ENCODE peak calls at places on chromosomes 6 and 20, in six cellular contexts. V is HepG2, R is SK-N-SH, B is K562, C is HCT116, Q is H1. F is an unnamed sample.
A peak's percentile ranks its signal among the peaks of the same experiment; 100 is the strongest.

GRCh38 chr6:35634316-35634715 is 54.4 kb downstream of the FKBP5 start:
- DNase-seq in V (no peak), R (no peak), B (no peak), C (no peak), Q (no peak), F (no peak)

GRCh38 chr20:47620808-47621805 is 119.4 kb downstream of the NCOA3 start:
- DNase-seq in V (peak; percentile 66), R (peak; percentile 39), B (peak; percentile 42), C (peak; percentile 51), Q (no peak), F (peak; percentile 35)

GRCh38 chr6:167881327-167881726 is 54.6 kb downstream of the AFDN start:
- DNase-seq in V (no peak), R (no peak), B (no peak), C (no peak), Q (no peak), F (no peak)

GRCh38 chr6:102853249-102853955 is 1459.9 kb downstream of the GRIK2 start:
- DNase-seq in V (no peak), R (peak; percentile 38), B (no peak), C (no peak), Q (no peak), F (no peak)

GRCh38 chr20:40963505-40963845 is 65.1 kb upstream of the TOP1 start:
- DNase-seq in V (no peak), R (no peak), B (no peak), C (no peak), Q (no peak), F (no peak)

GRCh38 chr6:52104979-52105378 is 17.6 kb upstream of the PKHD1 start:
- DNase-seq in V (no peak), R (no peak), B (no peak), C (no peak), Q (no peak), F (no peak)

GRCh38 chr6:15977050-15977449 is 151.8 kb upstream of the MYLIP start:
- DNase-seq in V (peak; percentile 33), R (no peak), B (peak; percentile 38), C (no peak), Q (no peak), F (no peak)

GRCh38 chr6:35148167-35148741 is 7.1 kb upstream of the TCP11 start:
- DNase-seq in V (no peak), R (no peak), B (no peak), C (no peak), Q (peak; percentile 60), F (peak; percentile 87)

GRCh38 chr6:4804095-4804494 is 27.9 kb downstream of the CDYL start:
- DNase-seq in V (peak; percentile 34), R (no peak), B (no peak), C (no peak), Q (no peak), F (no peak)

GRCh38 chr6:94623586-94623985 is 953.7 kb upstream of the MANEA start:
- DNase-seq in V (no peak), R (no peak), B (no peak), C (no peak), Q (no peak), F (no peak)

GRCh38 chr20:43904195-43904594 is 10.5 kb upstream of the TOX2 start:
- DNase-seq in V (peak; percentile 77), R (peak; percentile 59), B (no peak), C (no peak), Q (no peak), F (no peak)

GRCh38 chr20:19672498-19672897 is 85.6 kb upstream of the RIN2 start:
- DNase-seq in V (no peak), R (no peak), B (no peak), C (no peak), Q (no peak), F (no peak)

GRCh38 chr6:107488174-107488874 is 1.6 kb upstream of the SOBP start:
- DNase-seq in V (no peak), R (peak; percentile 41), B (no peak), C (no peak), Q (no peak), F (no peak)

GRCh38 chr6:28657756-28658465 is 132.2 kb downstream of the GPX5 start:
- DNase-seq in V (peak; percentile 61), R (peak; percentile 61), B (peak; percentile 61), C (peak; percentile 47), Q (peak; percentile 68), F (no peak)

GRCh38 chr6:30200551-30201281 is 12.5 kb downstream of the TRIM26 start:
- DNase-seq in V (no peak), R (no peak), B (no peak), C (no peak), Q (no peak), F (no peak)

GRCh38 chr20:40945754-40946451 is 82.7 kb upstream of the TOP1 start:
- DNase-seq in V (peak; percentile 72), R (peak; percentile 83), B (no peak), C (peak; percentile 19), Q (peak; percentile 76), F (peak; percentile 86)

GRCh38 chr20:48647873-48648272 is 179.9 kb downstream of the PREX1 start:
- DNase-seq in V (no peak), R (no peak), B (no peak), C (no peak), Q (no peak), F (no peak)

GRCh38 chr20:48651271-48651670 is 176.5 kb downstream of the PREX1 start:
- DNase-seq in V (no peak), R (no peak), B (no peak), C (no peak), Q (no peak), F (no peak)

GRCh38 chr20:48649104-48649626 is 178.6 kb downstream of the PREX1 start:
- DNase-seq in V (no peak), R (no peak), B (no peak), C (no peak), Q (no peak), F (no peak)

GRCh38 chr20:48648482-48649051 is 179.2 kb downstream of the PREX1 start:
- DNase-seq in V (no peak), R (no peak), B (no peak), C (no peak), Q (no peak), F (no peak)

DNA sequence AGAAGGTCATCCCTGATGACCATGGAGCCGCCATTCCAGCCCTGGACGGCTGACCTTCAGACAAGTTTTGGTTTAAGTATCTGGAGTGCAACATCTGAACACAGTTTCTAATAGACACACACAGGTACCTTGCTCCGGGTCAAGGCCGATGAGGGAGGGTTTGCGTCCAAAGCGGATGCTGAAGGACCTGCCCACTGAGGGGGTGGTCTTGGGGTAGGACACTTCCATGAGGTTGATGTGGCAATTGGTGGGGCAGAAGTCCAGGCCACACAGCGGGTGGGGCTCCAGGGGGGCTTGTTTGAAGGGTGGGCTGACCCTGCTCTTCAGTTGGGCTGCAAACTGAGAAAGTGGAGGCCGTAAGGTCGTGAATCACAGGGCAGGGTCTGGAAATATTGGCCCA is 177.9 kb downstream of the PREX1 start:
- DNase-seq in V (no peak), R (no peak), B (no peak), C (no peak), Q (no peak), F (no peak)
- H3K36me3 ChIP-seq in V (no peaks in the 10 kb centered on the region), R (no peaks in the 10 kb centered on the region), B (peaks cover 12% of the 10 kb centered on the region), C (no peaks in the 10 kb centered on the region), Q (no peaks in the 10 kb centered on the region), F (peaks cover 86% of the 10 kb centered on the region)

GRCh38 chr20:9460518-9460917 is 53.9 kb upstream of the LAMP5 start:
- DNase-seq in V (no peak), R (no peak), B (no peak), C (no peak), Q (no peak), F (no peak)
- TF ChIP-seq YY1 in V (no peak), R (no peak), B (no peak), C (no peak), Q (no peak), F (no peak)

GRCh38 chr6:88728756-88729155 is 234.7 kb downstream of the RNGTT start:
- DNase-seq in V (no peak), R (no peak), B (no peak), C (no peak), Q (no peak), F (no peak)
- H3K4me3 ChIP-seq in V (no peak overlapping the region), R (no peak overlapping the region), B (no peak overlapping the region), C (no peak overlapping the region), Q (no peak overlapping the region), F (no peak overlapping the region)

GRCh38 chr6:43521836-43522235 is 4.9 kb downstream of the POLR1C start:
- DNase-seq in V (no peak), R (no peak), B (no peak), C (no peak), Q (no peak), F (no peak)
- H3K36me3 ChIP-seq in V (peaks cover 78% of the 10 kb centered on the region), R (peaks cover 73% of the 10 kb centered on the region), B (peaks cover 93% of the 10 kb centered on the region), C (peaks cover 58% of the 10 kb centered on the region), Q (peaks cover 50% of the 10 kb centered on the region), F (peaks cover 76% of the 10 kb centered on the region)

GRCh38 chr6:18246205-18246604 is 18.1 kb downstream of the DEK start:
- DNase-seq in V (no peak), R (no peak), B (no peak), C (no peak), Q (no peak), F (no peak)
- TF ChIP-seq YY1 in V (no peak), R (no peak), B (no peak), C (no peak), Q (no peak), F (no peak)